ENCODE peak calls at places on chromosomes 13 and 19, in six cellular contexts. Z, F, D, X, G and I are unnamed samples.

GRCh38 chr19:39817888-39818561 is 15.9 kb downstream of the DYRK1B start:
- DNase-seq in G (no peak), Z (no peak), F (no peak), D (no peak), X (no peak), I (no peak)

GRCh38 chr19:49853852-49854849 is 3.2 kb downstream of the PTOV1 start:
- DNase-seq in X (no peak), D (no peak), Z (no peak), F (no peak), G (no peak), I (no peak)

GRCh38 chr19:2574478-2574931 is 98.6 kb downstream of the GADD45B start:
- DNase-seq in X (no peak), D (no peak), Z (no peak), G (peak), F (no peak), I (no peak)

GRCh38 chr19:34336781-34337271 is 28.2 kb upstream of the GPI start:
- DNase-seq in X (peak), D (no peak), G (no peak), F (no peak), Z (peak), I (peak)

GRCh38 chr19:52366414-52366824 is 3.3 kb upstream of the ZNF880 start:
- DNase-seq in X (no peak), Z (no peak), G (no peak), D (no peak), F (no peak), I (no peak)

GRCh38 chr13:35484384-35484783 is 7.9 kb upstream of the MAB21L1 start:
- DNase-seq in G (no peak), X (no peak), D (no peak), Z (no peak), F (no peak), I (no peak)

GRCh38 chr13:109761695-109762094 is 24.7 kb downstream of the IRS2 start:
- DNase-seq in G (no peak), Z (no peak), X (no peak), F (no peak), D (no peak), I (no peak)

GRCh38 chr19:48419158-48419920 is 25.9 kb downstream of the GRIN2D start:
- DNase-seq in G (no peak), Z (peak), X (peak), F (no peak), D (peak), I (peak)

GRCh38 chr13:51717786-51718398 is 86.1 kb downstream of the DHRS12 start:
- DNase-seq in G (no peak), F (no peak), D (no peak), Z (no peak), X (no peak), I (no peak)

GRCh38 chr13:32419862-32420261 is 8.1 kb downstream of the N4BP2L1 start:
- DNase-seq in G (no peak), D (no peak), X (no peak), Z (no peak), F (no peak), I (no peak)

DNA sequence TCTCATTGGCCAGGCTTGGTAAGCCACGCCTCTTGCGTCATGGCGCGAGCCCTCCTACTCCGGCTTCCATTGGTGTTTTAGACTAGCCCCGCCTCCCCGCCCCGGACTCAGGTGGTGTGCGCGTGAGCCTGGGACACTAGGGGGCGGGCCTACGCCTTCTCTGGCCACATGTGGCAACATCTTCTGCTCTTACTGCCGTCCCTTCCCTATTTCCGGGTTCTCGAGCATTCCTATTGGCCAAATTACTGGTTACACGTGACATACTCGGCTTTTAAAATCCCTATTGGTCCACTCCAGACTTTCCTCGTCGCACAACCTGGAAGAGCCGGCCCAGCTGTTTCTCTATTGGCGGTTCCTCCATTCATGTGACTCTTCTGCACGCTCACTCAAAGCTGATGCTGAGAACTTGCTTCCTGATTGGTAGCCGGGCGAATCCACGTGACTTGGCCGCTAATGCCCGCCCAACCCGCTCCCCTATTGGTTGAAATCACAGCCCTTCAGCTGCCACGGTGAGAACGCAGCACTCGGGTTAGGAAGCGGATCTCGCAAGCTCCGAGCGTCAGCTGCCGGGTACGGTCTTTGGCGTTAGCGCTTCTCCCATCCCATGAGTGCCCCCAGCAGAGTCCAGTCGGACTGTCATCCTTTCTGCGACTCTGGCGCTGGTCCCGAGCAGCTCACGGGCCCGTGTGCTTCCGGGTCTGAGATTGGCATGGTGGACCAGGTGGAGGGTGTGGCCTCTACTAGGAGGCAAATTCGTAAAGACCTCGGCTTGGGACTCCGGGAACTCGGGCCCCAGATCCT is at the start of gene BLOC1S3:
- DNase-seq in Z (peak), F (peak), G (peak), X (peak), D (peak), I (peak)
- TF ChIP-seq CTCF in Z (no peak), F (peak), G (peak), X (peak), D (no peak), I (no peak)

DNA sequence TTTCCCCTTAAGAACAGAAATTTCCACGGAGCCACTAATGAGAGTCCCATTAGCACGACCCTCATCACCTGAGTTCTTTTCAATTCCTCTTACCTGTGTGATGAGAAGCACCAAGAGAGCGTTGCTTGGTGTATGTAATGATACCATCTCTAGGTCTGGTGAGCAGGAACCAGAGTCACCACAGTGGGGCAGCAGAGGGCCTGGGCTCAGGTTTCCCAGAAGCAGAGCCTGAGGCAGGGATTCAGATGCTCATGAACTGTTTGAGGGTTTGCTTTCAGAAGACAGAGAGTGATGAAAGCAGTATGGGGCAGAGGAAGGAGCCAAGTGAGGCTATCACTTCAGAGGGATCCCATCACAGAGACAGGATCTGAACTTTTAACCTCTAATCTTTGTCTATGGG is 3.1 kb upstream of the PTPRH start:
- DNase-seq in D (no peak), X (no peak), F (no peak), G (no peak), Z (peak), I (peak)
- TF ChIP-seq CTCF in D (no peak), X (peak), F (no peak), G (peak), Z (peak), I (peak)

DNA sequence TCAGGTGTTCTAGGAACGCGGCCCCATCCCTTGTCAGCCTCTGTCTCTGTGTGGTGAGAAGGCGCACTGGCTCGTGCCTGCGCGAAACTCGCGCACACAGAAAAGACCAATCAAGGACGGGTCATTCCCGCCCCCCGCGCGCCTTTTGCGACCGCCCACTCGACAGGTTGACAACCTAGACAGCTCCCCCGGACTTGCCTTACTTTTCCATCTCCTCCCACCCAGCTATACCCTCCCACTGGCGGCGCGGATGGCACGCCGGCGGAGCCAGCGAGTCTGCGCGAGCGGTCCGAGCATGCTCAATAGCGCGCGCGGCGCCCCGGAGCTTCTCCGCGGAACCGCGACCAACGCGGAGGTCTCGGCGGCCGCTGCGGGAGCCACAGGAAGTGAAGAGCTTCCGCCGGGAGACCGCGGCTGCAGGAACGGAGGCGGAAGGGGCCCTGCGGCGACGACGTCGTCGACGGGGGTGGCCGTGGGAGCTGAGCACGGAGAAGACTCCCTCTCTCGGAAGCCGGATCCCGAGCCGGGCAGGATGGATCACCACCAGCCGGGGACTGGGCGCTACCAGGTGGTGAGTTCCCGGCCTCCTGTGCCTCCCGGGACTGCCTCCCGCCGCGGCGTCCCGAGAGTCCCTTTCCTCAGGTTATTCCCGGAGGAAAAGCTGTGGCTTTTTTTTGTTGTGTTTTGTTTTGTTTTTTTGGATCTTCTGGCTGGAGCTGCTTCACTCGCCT is at the start of gene NDFIP2:
- DNase-seq in G (peak), X (peak), F (no peak), Z (peak), D (peak), I (peak)
- TF ChIP-seq CTCF in G (no peak), X (no peak), F (no peak), Z (no peak), D (no peak), I (no peak)

GRCh38 chr19:29587059-29587458 is 19.0 kb upstream of the POP4 start:
- DNase-seq in F (no peak), X (no peak), Z (no peak), D (no peak), G (no peak), I (no peak)

GRCh38 chr19:29586401-29586800 is 19.7 kb upstream of the POP4 start:
- DNase-seq in F (no peak), X (no peak), D (no peak), G (no peak), Z (no peak), I (no peak)

GRCh38 chr19:29590278-29590677 is 15.8 kb upstream of the POP4 start:
- DNase-seq in D (no peak), G (no peak), X (peak), Z (no peak), F (no peak), I (no peak)

GRCh38 chr19:29588095-29588494 is 18.0 kb upstream of the POP4 start:
- DNase-seq in F (no peak), X (no peak), D (no peak), Z (no peak), G (no peak), I (no peak)

GRCh38 chr19:29587518-29587986 is 18.5 kb upstream of the POP4 start:
- DNase-seq in Z (no peak), X (no peak), G (no peak), D (peak), F (no peak), I (peak)
- TF ChIP-seq CTCF in Z (no peak), X (no peak), G (no peak), D (no peak), F (no peak), I (no peak)

GRCh38 chr13:106535552-106536243 is at the start of gene EFNB2:
- DNase-seq in Z (peak), D (peak), X (peak), F (peak), G (peak), I (peak)
- TF ChIP-seq CTCF in Z (no peak), D (no peak), X (no peak), F (no peak), G (no peak), I (no peak)

DNA sequence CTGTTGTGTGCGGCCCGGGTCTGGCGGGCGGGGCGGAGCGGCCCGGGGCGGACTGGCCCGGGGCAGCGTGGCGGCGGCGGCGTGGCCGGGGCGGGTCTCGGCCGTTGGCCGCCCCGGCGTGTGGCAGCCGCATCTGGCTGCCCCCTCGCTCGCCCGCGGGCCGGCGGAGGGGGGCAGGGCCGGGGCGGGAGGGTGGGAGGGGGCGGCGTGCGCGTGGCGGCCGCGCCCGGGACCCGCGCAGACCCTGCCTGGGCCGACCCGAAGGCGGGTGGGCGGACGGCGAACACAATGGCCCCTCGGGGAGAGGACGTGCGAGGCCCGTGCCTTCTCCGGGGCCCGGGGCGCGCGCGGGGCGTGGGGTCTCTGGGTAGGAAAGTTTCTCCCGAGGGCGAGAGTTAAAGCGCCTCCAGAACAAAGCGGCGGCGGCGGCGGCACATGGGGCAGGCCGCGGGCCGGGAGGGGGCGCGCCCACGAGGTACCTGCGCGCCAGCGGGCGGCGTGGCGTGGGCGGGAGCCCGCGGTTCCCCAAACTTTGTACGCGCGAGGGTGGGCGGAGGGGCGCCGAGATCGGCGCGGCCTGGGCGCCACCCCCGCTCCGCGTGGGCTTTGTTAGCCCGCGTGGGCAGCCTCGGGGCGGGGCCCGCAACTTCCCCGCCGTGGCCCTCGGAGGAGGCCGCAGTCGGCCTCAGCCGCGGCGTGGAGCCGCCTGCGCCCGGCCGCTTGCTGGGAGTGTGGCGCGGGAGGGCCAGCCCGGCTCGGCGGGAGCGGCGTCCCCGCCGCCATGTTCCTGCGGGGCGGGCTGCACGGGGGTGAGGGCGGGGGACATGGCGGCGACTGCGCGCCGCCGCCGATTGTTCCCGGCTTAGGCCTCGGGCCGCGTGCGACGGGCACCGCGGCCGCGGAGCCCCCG is 764 bp downstream of the MIR17HG start:
- DNase-seq in F (no peak), Z (peak), D (peak), G (peak), X (peak), I (peak)
- TF ChIP-seq CTCF in F (no peak), Z (no peak), D (no peak), G (no peak), X (no peak), I (no peak)

GRCh38 chr19:29476528-29476927 is 49.3 kb upstream of the VSTM2B start:
- DNase-seq in F (no peak), Z (no peak), D (no peak), X (no peak), G (no peak), I (no peak)

GRCh38 chr19:29480507-29480906 is 45.3 kb upstream of the VSTM2B start:
- DNase-seq in D (no peak), G (no peak), Z (no peak), F (no peak), X (no peak), I (no peak)

GRCh38 chr19:29479941-29480340 is 45.9 kb upstream of the VSTM2B start:
- DNase-seq in D (no peak), F (no peak), G (no peak), Z (no peak), X (no peak), I (no peak)

GRCh38 chr19:29477831-29478577 is 47.8 kb upstream of the VSTM2B start:
- DNase-seq in G (no peak), Z (no peak), X (no peak), F (no peak), D (no peak), I (no peak)

GRCh38 chr19:29478578-29479565 is 46.9 kb upstream of the VSTM2B start:
- DNase-seq in G (no peak), Z (peak), D (no peak), F (no peak), X (peak), I (peak)
- TF ChIP-seq CTCF in G (no peak), Z (peak), D (no peak), F (peak), X (peak), I (peak)